ENCODE peak calls at places on chromosomes 11 and 22, in five cellular contexts. N, M, I, A and W are unnamed samples.
A peak's percentile ranks its signal among the peaks of the same experiment; 100 is the strongest.

GRCh38 chr11:36273110-36273509 is 16.1 kb downstream of the COMMD9 start:
- DNase-seq in N (no peak), M (no peak), I (no peak), A (no peak), W (no peak)

GRCh38 chr11:103031834-103032233 is 60.1 kb downstream of the DCUN1D5 start:
- DNase-seq in N (no peak), M (no peak), I (no peak), A (no peak), W (no peak)

GRCh38 chr11:77449060-77449521 is 24.8 kb downstream of the PAK1 start:
- DNase-seq in N (no peak), M (no peak), I (no peak), A (peak; percentile 48), W (no peak)

GRCh38 chr22:47094861-47095330 is 332.4 kb downstream of the TBC1D22A start:
- DNase-seq in N (no peak), M (no peak), I (no peak), A (no peak), W (no peak)

GRCh38 chr11:66875376-66875775 is 18.5 kb downstream of the LRFN4 start:
- DNase-seq in N (no peak), M (no peak), I (no peak), A (no peak), W (no peak)

GRCh38 chr11:69644071-69644961 is 3.4 kb downstream of the CCND1 start:
- DNase-seq in N (peak; percentile 86), M (no peak), I (peak; percentile 76), A (no peak), W (peak; percentile 95)

GRCh38 chr22:28989035-28989464 is 72.6 kb downstream of the C22orf31 start:
- DNase-seq in N (no peak), M (no peak), I (no peak), A (no peak), W (no peak)

GRCh38 chr11:57370251-57370650 is 10.7 kb downstream of the PRG3 start:
- DNase-seq in N (no peak), M (no peak), I (no peak), A (no peak), W (no peak)

GRCh38 chr11:60924906-60925684 is 835 bp downstream of the TMEM132A start:
- DNase-seq in N (no peak), M (no peak), I (no peak), A (no peak), W (no peak)

GRCh38 chr22:35552186-35552842 is 11.7 kb downstream of the RASD2 start:
- DNase-seq in N (no peak), M (peak; percentile 77), I (no peak), A (no peak), W (no peak)

GRCh38 chr11:118142081-118142480 is 10.5 kb downstream of the SCN4B start:
- DNase-seq in N (peak; percentile 34), M (no peak), I (no peak), A (no peak), W (peak; percentile 9)

GRCh38 chr22:45216133-45217003 is 24.3 kb downstream of the KIAA0930 start:
- DNase-seq in N (no peak), M (no peak), I (no peak), A (no peak), W (no peak)

GRCh38 chr11:119092880-119093665 is 8.4 kb downstream of the HMBS start:
- DNase-seq in N (peak; percentile 59), M (no peak), I (no peak), A (no peak), W (no peak)

GRCh38 chr22:19942071-19942885 is 660 bp upstream of the TXNRD2 start:
- DNase-seq in N (peak; percentile 73), M (no peak), I (peak; percentile 40), A (peak; percentile 47), W (peak; percentile 69)

GRCh38 chr11:101128571-101129202 is 926 bp downstream of the PGR start:
- DNase-seq in N (peak; percentile 68), M (no peak), I (peak; percentile 23), A (no peak), W (peak; percentile 61)

GRCh38 chr11:17371614-17372013 is 16.8 kb downstream of the KCNJ11 start:
- DNase-seq in N (no peak), M (no peak), I (no peak), A (no peak), W (no peak)

GRCh38 chr11:123193742-123194141 is 1.3 kb downstream of the CLMP start:
- DNase-seq in N (peak; percentile 66), M (no peak), I (no peak), A (no peak), W (no peak)

GRCh38 chr11:64837887-64838351 is 6.5 kb downstream of the CDC42BPG start:
- DNase-seq in N (no peak), M (no peak), I (no peak), A (no peak), W (peak; percentile 59)

GRCh38 chr11:124983674-124984511 is 29.9 kb downstream of the CCDC15 start:
- DNase-seq in N (no peak), M (no peak), I (no peak), A (no peak), W (no peak)

GRCh38 chr11:36976740-36977139 is 378.7 kb upstream of the RAG2 start:
- DNase-seq in N (no peak), M (no peak), I (no peak), A (no peak), W (no peak)

GRCh38 chr11:111846063-111846462 is 25.3 kb downstream of the ALG9 start:
- DNase-seq in N (no peak), M (no peak), I (no peak), A (no peak), W (no peak)

GRCh38 chr11:61189933-61190332 is 13.4 kb upstream of the PGA3 start:
- DNase-seq in N (no peak), M (no peak), I (no peak), A (no peak), W (no peak)

GRCh38 chr11:76599041-76600013 is 71.2 kb downstream of the LRRC32 start:
- DNase-seq in N (no peak), M (peak; percentile 5), I (no peak), A (no peak), W (peak; percentile 47)